ENCODE peak calls at places on chromosomes 11 and 22, in eight cellular contexts. Z, B, A, I, X, Y, D and H are unnamed samples.

GRCh38 chr22:29520851-29521250 is 32.7 kb downstream of the THOC5 start:
- DNase-seq in X (no peak), Y (no peak), B (no peak), D (peak), A (no peak), I (no peak), Z (no peak), H (no peak)

GRCh38 chr22:23574877-23575276 is 5.2 kb downstream of the IGLL1 start:
- DNase-seq in Y (no peak), Z (no peak), B (peak), I (no peak), X (no peak), D (no peak), A (no peak), H (no peak)

GRCh38 chr11:57434640-57435546 is 8.0 kb upstream of the SLC43A3 start:
- DNase-seq in Z (no peak), D (peak), I (peak), Y (no peak), B (no peak), X (no peak), A (no peak), H (no peak)

GRCh38 chr11:18650859-18651557 is 16.9 kb upstream of the SPTY2D1 start:
- DNase-seq in B (no peak), Z (peak), A (no peak), X (peak), I (peak), Y (no peak), D (peak), H (no peak)

GRCh38 chr11:129372609-129373488 is 2.8 kb upstream of the BARX2 start:
- DNase-seq in D (no peak), A (no peak), I (no peak), X (peak), B (no peak), Y (no peak), Z (no peak), H (peak)

GRCh38 chr11:65771589-65772112 is 9.1 kb downstream of the AP5B1 start:
- DNase-seq in B (no peak), A (no peak), Y (no peak), X (no peak), Z (no peak), I (no peak), D (no peak), H (no peak)

GRCh38 chr11:68843703-68844312 is 2.1 kb upstream of the CPT1A start:
- DNase-seq in Z (peak), X (peak), I (no peak), B (peak), A (peak), D (no peak), Y (no peak), H (peak)

GRCh38 chr11:118530180-118530682 is 761 bp upstream of the TMEM25 start:
- DNase-seq in Y (no peak), Z (peak), D (peak), B (no peak), A (no peak), I (no peak), X (no peak), H (no peak)

GRCh38 chr11:108093128-108093904 is 28.1 kb upstream of the ACAT1 start:
- DNase-seq in I (no peak), Y (no peak), D (peak), X (no peak), A (no peak), B (no peak), Z (no peak), H (no peak)

GRCh38 chr11:94544832-94545640 is 1.3 kb downstream of the FUT4 start:
- DNase-seq in X (peak), D (no peak), Y (no peak), B (peak), I (no peak), Z (peak), A (no peak), H (peak)

GRCh38 chr11:11022126-11022730 is 164.4 kb upstream of the ZBED5 start:
- DNase-seq in I (no peak), Y (no peak), D (peak), B (no peak), Z (peak), A (no peak), X (no peak), H (no peak)

GRCh38 chr11:111582163-111582562 is 20.1 kb upstream of the SIK2 start:
- DNase-seq in D (no peak), B (no peak), Z (no peak), I (no peak), A (no peak), X (no peak), Y (no peak), H (no peak)

GRCh38 chr22:46437990-46438389 is 99.4 kb downstream of the CELSR1 start:
- DNase-seq in X (no peak), A (no peak), Y (no peak), B (no peak), Z (no peak), D (no peak), I (no peak), H (no peak)